ENCODE peak calls at places on chromosomes 13 and 19, in eight cellular contexts. C is H1, G is GM12878, L is HCT116, S is HepG2, A is SK-N-SH, M is K562, T is endothelial cell of umbilical vein. D is an unnamed sample.
A peak's percentile ranks its signal among the peaks of the same experiment; 100 is the strongest.

GRCh38 chr13:28805193-28805819 is 14.8 kb upstream of the MTUS2 start:
- DNase-seq in C (no peak), G (no peak), L (no peak), S (no peak), A (peak; percentile 35), M (peak; percentile 48), T (no peak), D (no peak)

GRCh38 chr13:88707652-88708051 is 1036.5 kb downstream of the SLITRK5 start:
- DNase-seq in C (no peak), G (no peak), L (no peak), S (no peak), A (no peak), M (no peak), T (no peak), D (no peak)

GRCh38 chr19:40588110-40588854 is 11.6 kb downstream of the SHKBP1 start:
- DNase-seq in C (no peak), G (no peak), L (peak; percentile 46), S (no peak), A (no peak), M (no peak), T (peak; percentile 42), D (no peak)

GRCh38 chr13:46552302-46552680 is 679 bp upstream of the LRCH1 start:
- DNase-seq in C (no peak), G (no peak), L (no peak), S (no peak), A (no peak), M (no peak), T (no peak), D (no peak)

GRCh38 chr13:50829896-50830295 is 13.6 kb downstream of the DLEU7 start:
- DNase-seq in C (no peak), G (no peak), L (no peak), S (no peak), A (no peak), M (no peak), T (no peak), D (no peak)

GRCh38 chr19:29737461-29738000 is 22.5 kb upstream of the C19orf12 start:
- DNase-seq in C (no peak), G (no peak), L (no peak), S (no peak), A (no peak), M (no peak), T (no peak), D (no peak)

GRCh38 chr19:32471095-32471494 is 65.5 kb downstream of the DPY19L3 start:
- DNase-seq in C (no peak), G (no peak), L (no peak), S (no peak), A (no peak), M (no peak), T (no peak), D (no peak)

GRCh38 chr13:112725346-112726017 is 35.6 kb downstream of the ATP11A start:
- DNase-seq in C (no peak), G (peak; percentile 24), L (peak; percentile 48), S (no peak), A (no peak), M (no peak), T (no peak), D (no peak)

GRCh38 chr19:46015961-46016425 is 6.9 kb downstream of the PGLYRP1 start:
- DNase-seq in C (no peak), G (no peak), L (no peak), S (no peak), A (peak; percentile 61), M (no peak), T (no peak), D (no peak)
- H3K9ac ChIP-seq in C (no peak overlapping the region), G (peak overlapping the region; percentile 24), L (no peak overlapping the region), S (no peak overlapping the region), A (no peak overlapping the region), M (peak overlapping the region; percentile 90), T (no peak overlapping the region), D (no peak overlapping the region)

GRCh38 chr19:9580728-9581127 is 3.6 kb downstream of the ZNF121 start:
- DNase-seq in C (no peak), G (no peak), L (no peak), S (no peak), A (no peak), M (no peak), T (no peak), D (no peak)
- H3K27ac ChIP-seq in C (no peak overlapping the region), G (no peak overlapping the region), L (no peak overlapping the region), S (no peak overlapping the region), A (no peak overlapping the region), M (no peak overlapping the region), T (no peak overlapping the region), D (no peak overlapping the region)

GRCh38 chr13:25806304-25806974 is 245.4 kb downstream of the SHISA2 start:
- DNase-seq in C (no peak), G (peak; percentile 25), L (no peak), S (no peak), A (no peak), M (no peak), T (no peak), D (no peak)

GRCh38 chr13:25798998-25799397 is 252.8 kb downstream of the SHISA2 start:
- DNase-seq in C (no peak), G (no peak), L (no peak), S (no peak), A (no peak), M (no peak), T (no peak), D (no peak)

GRCh38 chr13:25803626-25804025 is 248.2 kb downstream of the SHISA2 start:
- DNase-seq in C (no peak), G (no peak), L (no peak), S (no peak), A (no peak), M (no peak), T (no peak), D (no peak)

GRCh38 chr13:25807562-25807961 is 244.3 kb downstream of the SHISA2 start:
- DNase-seq in C (no peak), G (no peak), L (no peak), S (no peak), A (no peak), M (no peak), T (no peak), D (no peak)

DNA sequence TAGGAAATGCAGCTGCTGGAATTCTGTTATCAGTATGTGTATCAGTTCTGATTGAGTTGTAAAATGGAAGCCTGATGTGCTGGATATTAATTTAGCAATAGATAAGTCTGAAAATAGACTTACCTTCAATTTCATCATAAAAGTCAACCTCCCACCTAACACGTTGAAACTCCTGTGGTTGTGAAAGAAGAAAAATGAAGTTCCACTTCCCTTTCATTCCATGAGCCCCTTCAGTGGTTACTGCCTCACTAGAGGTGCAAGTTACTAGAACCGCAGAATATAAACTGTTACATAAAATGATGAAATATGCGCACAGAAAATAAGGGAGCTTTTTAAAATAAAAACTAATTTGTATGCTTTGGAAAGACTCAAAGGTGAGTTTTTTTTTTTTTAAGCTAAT is 249.2 kb downstream of the SHISA2 start:
- DNase-seq in C (no peak), G (no peak), L (no peak), S (no peak), A (no peak), M (no peak), T (no peak), D (no peak)
- TF ChIP-seq POLR2AphosphoS5 in C (no peak), G (no peak), L (no peak), S (no peak), A (no peak), M (no peak), T (no peak), D (no peak)

GRCh38 chr19:3035542-3036118 is 6.5 kb upstream of the TLE2 start:
- DNase-seq in C (peak; percentile 94), G (peak; percentile 98), L (peak; percentile 99), S (peak; percentile 98), A (peak; percentile 98), M (peak; percentile 99), T (peak; percentile 100), D (peak; percentile 98)
- H3K9ac ChIP-seq in C (no peak overlapping the region), G (peak overlapping the region; percentile 94), L (peak overlapping the region; percentile 75), S (peak overlapping the region; percentile 74), A (peak overlapping the region; percentile 54), M (peak overlapping the region; percentile 92), T (peak overlapping the region; percentile 64), D (peak overlapping the region; percentile 83)

GRCh38 chr19:50723735-50724521 is 764 bp downstream of the CLEC11A start:
- DNase-seq in C (no peak), G (no peak), L (no peak), S (no peak), A (no peak), M (no peak), T (no peak), D (no peak)
- H3K27ac ChIP-seq in C (no peak overlapping the region), G (no peak overlapping the region), L (peak overlapping the region; percentile 71), S (no peak overlapping the region), A (peak overlapping the region; percentile 86), M (peak overlapping the region; percentile 75), T (no peak overlapping the region), D (peak overlapping the region; percentile 83)

GRCh38 chr19:3975637-3976087 is 4.8 kb upstream of the DAPK3 start:
- DNase-seq in C (no peak), G (no peak), L (no peak), S (no peak), A (no peak), M (no peak), T (no peak), D (no peak)
- TF ChIP-seq POLR2AphosphoS5 in C (peak; percentile 95), G (peak; percentile 88), L (peak; percentile 37), S (peak; percentile 60), A (peak; percentile 53), M (peak; percentile 84), T (no peak), D (no peak)

GRCh38 chr13:43356566-43356965 is 333.2 kb downstream of the DNAJC15 start:
- DNase-seq in C (no peak), G (no peak), L (no peak), S (no peak), A (no peak), M (no peak), T (no peak), D (no peak)

GRCh38 chr13:43359536-43359935 is 336.1 kb downstream of the DNAJC15 start:
- DNase-seq in C (no peak), G (no peak), L (no peak), S (no peak), A (no peak), M (no peak), T (no peak), D (no peak)

GRCh38 chr13:43355774-43356173 is 332.4 kb downstream of the DNAJC15 start:
- DNase-seq in C (no peak), G (no peak), L (no peak), S (no peak), A (no peak), M (no peak), T (no peak), D (no peak)

GRCh38 chr13:43360196-43360595 is 336.8 kb downstream of the DNAJC15 start:
- DNase-seq in C (no peak), G (no peak), L (no peak), S (no peak), A (no peak), M (no peak), T (no peak), D (no peak)

DNA sequence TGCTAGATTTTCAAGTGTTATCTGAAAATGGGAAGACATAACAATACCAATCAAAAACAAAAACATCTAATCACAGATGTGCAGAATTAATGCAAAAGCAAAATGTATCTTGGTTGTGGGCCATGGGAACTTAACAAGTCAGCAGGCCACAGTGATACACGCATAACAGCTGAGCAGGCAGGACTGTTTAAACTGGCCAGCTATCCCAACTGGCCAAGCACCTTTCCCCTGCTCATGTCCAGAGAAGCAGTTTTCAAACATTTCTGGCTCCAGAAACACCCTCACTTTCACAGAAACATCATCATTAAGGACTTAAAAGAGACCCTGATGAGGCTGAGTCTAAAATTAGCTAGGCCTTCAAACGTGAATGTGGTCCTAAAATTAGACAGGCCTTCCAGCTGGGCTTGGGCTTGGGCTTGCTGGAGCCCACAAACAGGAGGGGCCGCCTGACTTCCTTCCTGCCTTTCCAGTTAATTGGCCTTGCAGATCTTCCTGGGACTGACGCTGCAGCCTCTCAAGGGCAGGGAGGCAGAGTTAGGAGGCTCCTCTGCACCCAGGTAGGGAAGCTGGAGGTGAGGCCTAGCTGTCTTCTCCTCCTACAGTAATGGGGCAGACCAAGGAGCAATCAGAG is 334.2 kb downstream of the DNAJC15 start:
- DNase-seq in C (no peak), G (no peak), L (no peak), S (no peak), A (no peak), M (no peak), T (no peak), D (no peak)
- H3K9ac ChIP-seq in C (no peak overlapping the region), G (no peak overlapping the region), L (no peak overlapping the region), S (no peak overlapping the region), A (no peak overlapping the region), M (no peak overlapping the region), T (no peak overlapping the region), D (no peak overlapping the region)